ENCODE peak calls at places on chromosomes 12 and 14, in four cellular contexts. One of them, this sample, is unnamed.

GRCh38 chr12:90152897-90153624 is 444.4 kb upstream of the ATP2B1 start:
- DNase-seq in K562: no peak
- DNase-seq in WTC11: peak; percentile 15
- DNase-seq in GM12878: no peak
- DNase-seq in this sample: no peak

GRCh38 chr14:58107947-58108552 is 44.0 kb downstream of the ARMH4 start:
- DNase-seq in K562: peak; percentile 28
- DNase-seq in WTC11: peak; percentile 19
- DNase-seq in GM12878: no peak
- DNase-seq in this sample: peak; percentile 44

GRCh38 chr14:45651906-45652305 is 398.9 kb upstream of the MIS18BP1 start:
- DNase-seq in K562: no peak
- DNase-seq in WTC11: no peak
- DNase-seq in GM12878: no peak
- DNase-seq in this sample: no peak

GRCh38 chr12:109727039-109727723 is 13.6 kb downstream of the FAM222A start:
- DNase-seq in K562: no peak
- DNase-seq in WTC11: no peak
- DNase-seq in GM12878: no peak
- DNase-seq in this sample: peak; percentile 89

GRCh38 chr12:106586803-106587684 is 4.2 kb downstream of the RFX4 start:
- DNase-seq in K562: no peak
- DNase-seq in WTC11: peak; percentile 69
- DNase-seq in GM12878: no peak
- DNase-seq in this sample: no peak

GRCh38 chr12:53973093-53974042 is at the start of gene HOXC11:
- DNase-seq in K562: no peak
- DNase-seq in WTC11: peak; percentile 65
- DNase-seq in GM12878: no peak
- DNase-seq in this sample: no peak

GRCh38 chr12:119613319-119613936 is 19.9 kb downstream of the TMEM233 start:
- DNase-seq in K562: no peak
- DNase-seq in WTC11: no peak
- DNase-seq in GM12878: no peak
- DNase-seq in this sample: peak; percentile 34

GRCh38 chr12:122297494-122297893 is 31.2 kb upstream of the VPS33A start:
- DNase-seq in K562: no peak
- DNase-seq in WTC11: no peak
- DNase-seq in GM12878: no peak
- DNase-seq in this sample: no peak

GRCh38 chr12:111599459-111600295 is 562 bp upstream of the ATXN2 start:
- DNase-seq in K562: peak; percentile 94
- DNase-seq in WTC11: peak; percentile 91
- DNase-seq in GM12878: peak; percentile 51
- DNase-seq in this sample: peak; percentile 81

GRCh38 chr12:5718680-5719079 is 226.4 kb downstream of the ANO2 start:
- DNase-seq in K562: no peak
- DNase-seq in WTC11: no peak
- DNase-seq in GM12878: no peak
- DNase-seq in this sample: no peak

GRCh38 chr12:119786539-119786938 is 90.6 kb downstream of the CIT start:
- DNase-seq in K562: no peak
- DNase-seq in WTC11: no peak
- DNase-seq in GM12878: no peak
- DNase-seq in this sample: no peak

GRCh38 chr12:6225630-6226001 is 25.4 kb downstream of the CD9 start:
- DNase-seq in K562: no peak
- DNase-seq in WTC11: no peak
- DNase-seq in GM12878: no peak
- DNase-seq in this sample: no peak

GRCh38 chr12:71556881-71557280 is 106.8 kb downstream of the ZFC3H1 start:
- DNase-seq in K562: no peak
- DNase-seq in WTC11: no peak
- DNase-seq in GM12878: no peak
- DNase-seq in this sample: peak; percentile 18

GRCh38 chr14:90575781-90576180 is 179.0 kb downstream of the CALM1 start:
- DNase-seq in K562: no peak
- DNase-seq in WTC11: no peak
- DNase-seq in GM12878: no peak
- DNase-seq in this sample: no peak

GRCh38 chr14:105945891-105946290 is 419.5 kb downstream of the TMEM121 start:
- DNase-seq in K562: no peak
- DNase-seq in WTC11: no peak
- DNase-seq in GM12878: no peak
- DNase-seq in this sample: no peak
- TF ChIP-seq TCF7 in K562: no peak
- TF ChIP-seq TCF7 in WTC11: no peak
- TF ChIP-seq TCF7 in GM12878: no peak
- TF ChIP-seq TCF7 in this sample: no peak

GRCh38 chr14:72965249-72965648 is 39.0 kb downstream of the DCAF4 start:
- DNase-seq in K562: peak; percentile 13
- DNase-seq in WTC11: no peak
- DNase-seq in GM12878: no peak
- DNase-seq in this sample: peak; percentile 24
- TF ChIP-seq TCF7 in K562: no peak
- TF ChIP-seq TCF7 in WTC11: no peak
- TF ChIP-seq TCF7 in GM12878: no peak
- TF ChIP-seq TCF7 in this sample: no peak

GRCh38 chr12:88720785-88721650 is 140.7 kb upstream of the KITLG start:
- DNase-seq in K562: no peak
- DNase-seq in WTC11: no peak
- DNase-seq in GM12878: no peak
- DNase-seq in this sample: no peak
- TF ChIP-seq TCF7 in K562: no peak
- TF ChIP-seq TCF7 in WTC11: no peak
- TF ChIP-seq TCF7 in GM12878: no peak
- TF ChIP-seq TCF7 in this sample: no peak

DNA sequence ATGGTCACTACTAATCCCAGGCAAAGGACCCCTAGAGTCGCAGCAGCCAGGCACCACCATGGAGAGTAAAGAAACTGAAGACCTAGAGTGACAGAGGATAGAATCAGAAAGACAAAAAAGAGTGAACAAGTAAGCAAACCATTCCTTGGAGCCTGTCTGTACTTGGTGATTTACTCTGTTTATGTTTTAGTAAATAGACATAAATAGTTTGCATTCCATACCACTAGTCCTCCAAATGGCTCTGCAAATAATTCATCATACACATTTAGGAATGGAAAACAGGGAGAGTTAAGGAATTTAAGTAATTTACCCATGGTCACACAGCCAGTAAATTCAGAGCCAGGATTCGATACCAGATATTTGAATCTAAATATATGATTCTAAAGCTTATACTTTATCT is 2.8 kb downstream of the OLR1 start:
- DNase-seq in K562: no peak
- DNase-seq in WTC11: no peak
- DNase-seq in GM12878: no peak
- DNase-seq in this sample: no peak
- TF ChIP-seq TCF7 in K562: no peak
- TF ChIP-seq TCF7 in WTC11: no peak
- TF ChIP-seq TCF7 in GM12878: no peak
- TF ChIP-seq TCF7 in this sample: no peak

GRCh38 chr12:69935651-69936100 is 110.6 kb downstream of the MYRFL start:
- DNase-seq in K562: no peak
- DNase-seq in WTC11: no peak
- DNase-seq in GM12878: no peak
- DNase-seq in this sample: no peak

GRCh38 chr12:69934011-69934410 is 109.0 kb downstream of the MYRFL start:
- DNase-seq in K562: no peak
- DNase-seq in WTC11: no peak
- DNase-seq in GM12878: no peak
- DNase-seq in this sample: no peak

GRCh38 chr12:69936214-69936731 is 111.2 kb downstream of the MYRFL start:
- DNase-seq in K562: no peak
- DNase-seq in WTC11: peak; percentile 57
- DNase-seq in GM12878: no peak
- DNase-seq in this sample: no peak

GRCh38 chr12:69932154-69932553 is 107.1 kb downstream of the MYRFL start:
- DNase-seq in K562: no peak
- DNase-seq in WTC11: peak; percentile 44
- DNase-seq in GM12878: no peak
- DNase-seq in this sample: no peak

GRCh38 chr12:69933115-69933552 is 108.1 kb downstream of the MYRFL start:
- DNase-seq in K562: no peak
- DNase-seq in WTC11: peak; percentile 82
- DNase-seq in GM12878: no peak
- DNase-seq in this sample: no peak
- TF ChIP-seq TCF7 in K562: no peak
- TF ChIP-seq TCF7 in WTC11: no peak
- TF ChIP-seq TCF7 in GM12878: no peak
- TF ChIP-seq TCF7 in this sample: no peak

This sample was measured in HepG2.